ENCODE peak calls at places on chromosomes 13 and 19, in seven cellular contexts. E is mammary epithelial cell, J is neural progenitor cell, Y is IMR-90, D is tibial artery, R is Caco-2, S is fibroblast of lung. V is an unnamed sample.
A peak's percentile ranks its signal among the peaks of the same experiment; 100 is the strongest.

GRCh38 chr13:112438094-112438493 is 61.9 kb downstream of the SPACA7 start:
- DNase-seq in D (no peak), E (no peak), Y (no peak), J (no peak), S (no peak), R (no peak), V (no peak)

GRCh38 chr19:15702590-15702930 is 25.3 kb upstream of the OR10H2 start:
- DNase-seq in J (no peak), S (no peak), R (no peak), Y (no peak), E (peak; percentile 60), D (peak; percentile 85), V (peak; percentile 69)

GRCh38 chr19:18290250-18291018 is 9.0 kb upstream of the JUND start:
- DNase-seq in E (no peak), D (no peak), S (peak; percentile 41), Y (peak; percentile 52), R (no peak), J (no peak), V (no peak)

GRCh38 chr13:43815204-43815603 is 28.4 kb upstream of the ENOX1 start:
- DNase-seq in S (peak; percentile 96), D (no peak), R (peak; percentile 89), E (peak; percentile 67), Y (peak; percentile 88), J (no peak), V (peak; percentile 52)

GRCh38 chr19:34712606-34713261 is 21.3 kb upstream of the ZNF181 start:
- DNase-seq in R (peak; percentile 59), Y (peak; percentile 82), E (peak; percentile 61), J (peak; percentile 86), S (peak; percentile 59), D (peak; percentile 36), V (peak; percentile 58)

GRCh38 chr13:42379241-42379640 is 107.3 kb downstream of the AKAP11 start:
- DNase-seq in J (no peak), E (no peak), S (no peak), Y (no peak), R (no peak), D (no peak), V (no peak)

GRCh38 chr13:48686810-48687209 is 33.1 kb downstream of the CYSLTR2 start:
- DNase-seq in D (no peak), S (no peak), Y (no peak), E (no peak), J (no peak), R (no peak), V (no peak)

GRCh38 chr19:17170538-17171297 is 44.4 kb upstream of the USE1 start:
- DNase-seq in J (no peak), S (no peak), R (no peak), D (no peak), E (no peak), Y (no peak), V (no peak)

GRCh38 chr13:92260363-92260762 is 861.9 kb downstream of the GPC5 start:
- DNase-seq in J (no peak), R (no peak), E (no peak), D (no peak), S (no peak), Y (no peak), V (no peak)

GRCh38 chr13:29959621-29960020 is 109.2 kb upstream of the UBL3 start:
- DNase-seq in R (no peak), S (no peak), D (no peak), Y (no peak), E (no peak), J (peak; percentile 43), V (no peak)

GRCh38 chr19:2253106-2254051 is 2.8 kb downstream of the JSRP1 start:
- DNase-seq in Y (no peak), E (no peak), S (no peak), R (no peak), D (no peak), J (peak; percentile 83), V (peak; percentile 15)

GRCh38 chr13:112128052-112128610 is 61.2 kb downstream of the SOX1 start:
- DNase-seq in E (no peak), J (no peak), Y (no peak), R (no peak), S (no peak), D (no peak), V (no peak)

GRCh38 chr13:65593298-65593874 is 1636.8 kb downstream of the PCDH9 start:
- DNase-seq in R (no peak), S (no peak), J (no peak), E (no peak), Y (no peak), D (no peak), V (no peak)

GRCh38 chr13:114128624-114129522 is 3.5 kb downstream of the RASA3 start:
- DNase-seq in D (peak; percentile 86), S (peak; percentile 97), E (no peak), Y (peak; percentile 95), J (no peak), R (no peak), V (no peak)

GRCh38 chr19:28627669-28628068 is 585.3 kb downstream of the UQCRFS1 start:
- DNase-seq in D (no peak), R (no peak), Y (no peak), E (no peak), S (no peak), J (no peak), V (no peak)

GRCh38 chr13:19601749-19602725 is 31.4 kb upstream of the MPHOSPH8 start:
- DNase-seq in D (no peak), J (peak; percentile 77), E (peak; percentile 48), R (peak; percentile 81), Y (peak; percentile 27), S (peak; percentile 54), V (peak; percentile 82)

GRCh38 chr19:6095760-6096159 is 14.5 kb downstream of the RFX2 start:
- DNase-seq in R (no peak), D (no peak), Y (no peak), J (no peak), E (no peak), S (no peak), V (no peak)

GRCh38 chr13:22736084-22736767 is 444.6 kb upstream of the SGCG start:
- DNase-seq in J (no peak), Y (no peak), D (no peak), S (no peak), E (no peak), R (peak; percentile 46), V (no peak)

GRCh38 chr19:4260605-4261191 is 13.8 kb downstream of the YJU2 start:
- DNase-seq in R (no peak), D (no peak), Y (no peak), J (no peak), E (no peak), S (no peak), V (no peak)

GRCh38 chr19:4258181-4258580 is 11.3 kb downstream of the YJU2 start:
- DNase-seq in Y (no peak), D (no peak), J (no peak), S (no peak), E (no peak), R (no peak), V (no peak)

GRCh38 chr19:4257025-4257424 is 10.1 kb downstream of the YJU2 start:
- DNase-seq in S (no peak), J (no peak), Y (no peak), R (no peak), D (no peak), E (no peak), V (no peak)

DNA sequence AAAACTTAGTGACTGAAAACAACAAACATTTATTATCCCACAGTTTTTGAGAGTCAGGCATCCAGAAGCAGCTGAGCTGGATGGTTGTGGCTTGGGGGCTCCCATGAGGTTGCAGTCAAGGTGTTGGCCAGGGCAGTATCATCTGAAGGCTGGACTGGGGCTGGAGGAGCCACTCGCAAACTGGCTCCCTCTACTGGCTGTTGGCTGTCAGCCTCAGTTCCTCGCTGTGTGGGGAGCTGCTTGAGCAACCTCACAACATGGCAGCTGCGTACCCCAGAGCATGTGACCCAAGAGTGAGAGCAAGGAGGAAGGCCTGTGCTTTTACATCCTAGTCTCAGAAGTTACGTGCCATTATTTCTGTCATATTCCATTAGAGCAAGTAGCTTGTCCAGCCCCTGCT is 9.7 kb downstream of the YJU2 start:
- DNase-seq in E (no peak), R (no peak), Y (no peak), J (no peak), S (no peak), D (no peak), V (no peak)
- TF ChIP-seq CTCF in E (peak; percentile 13), R (no peak), Y (no peak), J (no peak), S (no peak), D (no peak), V (peak; percentile 35)

DNA sequence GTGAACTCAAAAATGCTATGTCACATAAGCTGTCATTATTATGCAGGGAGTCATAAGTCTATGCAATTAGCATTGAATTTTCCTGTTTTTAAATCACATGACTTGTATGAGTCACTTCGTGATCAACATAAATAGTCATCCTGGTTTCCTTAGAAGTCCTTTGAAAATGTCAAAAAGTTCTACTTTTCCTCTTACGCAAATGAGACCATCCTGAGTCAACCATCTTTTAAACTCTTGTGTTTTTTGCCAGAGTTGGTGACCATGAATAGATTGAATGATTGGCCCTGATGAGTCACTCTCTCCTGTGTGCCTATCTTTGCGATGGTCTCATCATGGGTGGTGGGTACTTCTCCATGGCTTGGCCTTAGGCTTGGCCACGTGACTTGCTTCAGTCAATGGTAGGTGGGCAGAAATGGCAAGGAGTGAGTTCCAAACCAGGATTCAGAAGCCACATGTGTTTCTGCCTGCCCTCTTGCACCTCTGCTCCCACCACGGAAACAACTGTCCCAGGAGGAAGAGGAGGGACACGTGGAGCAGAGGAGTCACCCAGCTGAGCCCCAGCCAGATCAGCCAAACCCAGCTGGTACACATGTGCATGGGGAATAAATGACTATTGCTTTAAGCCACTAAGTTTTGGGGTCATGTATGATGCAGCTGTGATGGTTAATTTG is 123.5 kb upstream of the CACNA1A start:
- DNase-seq in S (peak; percentile 81), J (no peak), E (peak; percentile 20), R (no peak), Y (peak; percentile 91), D (no peak), V (no peak)
- H3K9me3 ChIP-seq in S (no peaks in the 10 kb centered on the region), J (no peaks in the 10 kb centered on the region), E (no peaks in the 10 kb centered on the region), R (no peaks in the 10 kb centered on the region), Y (peaks cover 4% of the 10 kb centered on the region), D (no peaks in the 10 kb centered on the region), V (no peaks in the 10 kb centered on the region)

GRCh38 chr13:107866007-107866665 is 349.2 kb downstream of the LIG4 start:
- DNase-seq in S (peak; percentile 62), E (peak; percentile 35), J (peak; percentile 68), D (no peak), R (no peak), Y (peak; percentile 34), V (peak; percentile 77)

GRCh38 chr13:107867701-107868661 is 347.4 kb downstream of the LIG4 start:
- DNase-seq in J (peak; percentile 83), R (no peak), D (no peak), E (peak; percentile 41), Y (peak; percentile 57), S (peak; percentile 52), V (peak; percentile 91)

GRCh38 chr13:107864543-107865460 is 350.5 kb downstream of the LIG4 start:
- DNase-seq in J (peak; percentile 90), Y (peak; percentile 86), E (peak; percentile 31), R (no peak), S (peak; percentile 71), D (no peak), V (no peak)

GRCh38 chr13:107866666-107867623 is 348.4 kb downstream of the LIG4 start:
- DNase-seq in S (peak; percentile 61), E (peak; percentile 14), R (no peak), Y (peak; percentile 66), J (peak; percentile 71), D (no peak), V (peak; percentile 73)

GRCh38 chr13:107865643-107866006 is 349.7 kb downstream of the LIG4 start:
- DNase-seq in S (peak; percentile 32), Y (peak; percentile 50), E (no peak), D (no peak), J (no peak), R (no peak), V (no peak)
- H3K27me3 ChIP-seq in S (peaks cover 2% of the 10 kb centered on the region), Y (no peaks in the 10 kb centered on the region), E (peaks cover 26% of the 10 kb centered on the region), D (no peaks in the 10 kb centered on the region), J (peaks cover 54% of the 10 kb centered on the region), R (no peaks in the 10 kb centered on the region), V (no peaks in the 10 kb centered on the region)

GRCh38 chr13:57557979-57558529 is 73.5 kb upstream of the PCDH17 start:
- DNase-seq in R (no peak), Y (no peak), S (peak; percentile 1), D (no peak), E (no peak), J (peak; percentile 67), V (no peak)
- TF ChIP-seq CTCF in R (peak; percentile 43), Y (no peak), S (no peak), D (no peak), E (no peak), J (peak; percentile 64), V (peak; percentile 52)

V was measured in BE2C.